ENCODE peak calls at places on chromosomes 2 and 18, in eight cellular contexts. O is skeletal muscle cell; R is activated CD4-positive, CD25-positive, alpha-beta regulatory T cell treated with anti-CD3 and anti-CD28 coated beads, Interleukin-2, amount 50 U/mL, for 72 hours; V is G401; U is keratinocyte; N is EL; T is GM12864; J is C1 segment of cervical spinal cord. M is an unnamed sample.

GRCh38 chr2:236749346-236749745 is 179.7 kb downstream of the ACKR3 start:
- DNase-seq in R (no peak), U (no peak), N (peak), O (peak), V (no peak), J (no peak), T (no peak), M (no peak)

GRCh38 chr2:174617120-174617519 is 19.5 kb upstream of the WIPF1 start:
- DNase-seq in U (no peak), T (no peak), O (no peak), R (no peak), J (no peak), V (no peak), N (no peak), M (no peak)

GRCh38 chr2:237035781-237036352 is 49.8 kb upstream of the COPS8 start:
- DNase-seq in R (no peak), O (no peak), J (no peak), N (no peak), U (no peak), T (no peak), V (no peak), M (no peak)

GRCh38 chr2:95332036-95332435 is 34.9 kb downstream of the KCNIP3 start:
- DNase-seq in J (no peak), U (no peak), V (no peak), O (no peak), N (no peak), R (no peak), T (no peak), M (no peak)

GRCh38 chr2:28681216-28681981 is 70.2 kb upstream of the PPP1CB start:
- DNase-seq in O (no peak), R (peak), J (no peak), V (no peak), T (peak), U (no peak), N (peak), M (peak)

GRCh38 chr2:227388537-227389011 is 825 bp upstream of the SCYGR1 start:
- DNase-seq in T (no peak), N (peak), V (no peak), R (no peak), J (no peak), O (peak), U (peak), M (no peak)

GRCh38 chr2:221495766-221496165 is 76.3 kb downstream of the EPHA4 start:
- DNase-seq in R (no peak), V (no peak), J (no peak), O (no peak), N (no peak), T (no peak), U (no peak), M (no peak)

GRCh38 chr2:23691106-23691470 is 235.8 kb downstream of the ATAD2B start:
- DNase-seq in O (no peak), T (no peak), U (no peak), R (no peak), J (no peak), V (no peak), N (no peak), M (no peak)

GRCh38 chr2:111716901-111717635 is 166.9 kb downstream of the ANAPC1 start:
- DNase-seq in T (no peak), U (no peak), V (no peak), J (no peak), R (no peak), O (no peak), N (no peak), M (no peak)

GRCh38 chr18:39945076-39945475 is 2010.0 kb upstream of the PIK3C3 start:
- DNase-seq in N (no peak), R (no peak), O (peak), J (no peak), T (no peak), V (peak), U (no peak), M (no peak)

GRCh38 chr2:144409241-144409640 is 110.7 kb downstream of the ZEB2 start:
- DNase-seq in V (no peak), J (no peak), T (no peak), U (no peak), R (no peak), N (no peak), O (no peak), M (no peak)

M was measured in activated B cell treated with CpG ODN at 0.5 μM for 24 hours.